ENCODE peak calls at places on chromosomes 4 and X, in eight cellular contexts. One of them, this sample, is unnamed.
A peak's percentile ranks its signal among the peaks of the same experiment; 100 is the strongest.

GRCh38 chr4:74109894-74110605 is 11.1 kb upstream of the CXCL2 start:
- DNase-seq in ELR: peak; percentile 97
- DNase-seq in omental fat pad: no peak
- DNase-seq in GM13976: no peak
- DNase-seq in GM12891: no peak
- DNase-seq in activated naive CD4-positive, alpha-beta T cell: no peak
- DNase-seq in activated T-helper 1 cell treated with Interleukin-2 at 50 U/mL for 16 hours: no peak
- DNase-seq in GM23248: peak; percentile 97
- DNase-seq in this sample: no peak

GRCh38 chrX:103063918-103064434 is at the start of gene BEX1:
- DNase-seq in omental fat pad: no peak
- DNase-seq in ELR: peak; percentile 84
- DNase-seq in activated T-helper 1 cell treated with Interleukin-2 at 50 U/mL for 16 hours: no peak
- DNase-seq in GM12891: no peak
- DNase-seq in GM23248: peak; percentile 69
- DNase-seq in GM13976: no peak
- DNase-seq in activated naive CD4-positive, alpha-beta T cell: no peak
- DNase-seq in this sample: no peak

GRCh38 chr4:120850048-120850599 is 72.4 kb downstream of the PRDM5 start:
- DNase-seq in GM12891: no peak
- DNase-seq in omental fat pad: no peak
- DNase-seq in activated T-helper 1 cell treated with Interleukin-2 at 50 U/mL for 16 hours: no peak
- DNase-seq in activated naive CD4-positive, alpha-beta T cell: no peak
- DNase-seq in GM23248: peak; percentile 59
- DNase-seq in ELR: peak; percentile 52
- DNase-seq in GM13976: no peak
- DNase-seq in this sample: no peak

GRCh38 chrX:76253432-76253831 is 80.6 kb downstream of the PBDC1 start:
- DNase-seq in GM23248: peak; percentile 38
- DNase-seq in GM12891: peak; percentile 1
- DNase-seq in ELR: peak; percentile 41
- DNase-seq in activated naive CD4-positive, alpha-beta T cell: no peak
- DNase-seq in GM13976: peak; percentile 32
- DNase-seq in omental fat pad: no peak
- DNase-seq in activated T-helper 1 cell treated with Interleukin-2 at 50 U/mL for 16 hours: peak; percentile 2
- DNase-seq in this sample: no peak

GRCh38 chr4:72432282-72432681 is 136.7 kb downstream of the ADAMTS3 start:
- DNase-seq in GM12891: no peak
- DNase-seq in GM23248: peak; percentile 15
- DNase-seq in omental fat pad: no peak
- DNase-seq in activated T-helper 1 cell treated with Interleukin-2 at 50 U/mL for 16 hours: no peak
- DNase-seq in activated naive CD4-positive, alpha-beta T cell: no peak
- DNase-seq in GM13976: no peak
- DNase-seq in ELR: no peak
- DNase-seq in this sample: no peak

GRCh38 chrX:19888419-19888879 is 1.0 kb upstream of the SH3KBP1 start:
- DNase-seq in GM23248: peak; percentile 80
- DNase-seq in GM12891: no peak
- DNase-seq in activated naive CD4-positive, alpha-beta T cell: no peak
- DNase-seq in GM13976: peak; percentile 52
- DNase-seq in activated T-helper 1 cell treated with Interleukin-2 at 50 U/mL for 16 hours: no peak
- DNase-seq in ELR: peak; percentile 82
- DNase-seq in omental fat pad: no peak
- DNase-seq in this sample: no peak

GRCh38 chrX:5042563-5042962 is 1186.1 kb downstream of the NLGN4X start:
- DNase-seq in GM12891: no peak
- DNase-seq in ELR: no peak
- DNase-seq in GM23248: no peak
- DNase-seq in activated T-helper 1 cell treated with Interleukin-2 at 50 U/mL for 16 hours: no peak
- DNase-seq in GM13976: no peak
- DNase-seq in activated naive CD4-positive, alpha-beta T cell: no peak
- DNase-seq in omental fat pad: no peak
- DNase-seq in this sample: no peak

GRCh38 chr4:124903995-124904722 is 191.6 kb upstream of the ANKRD50 start:
- DNase-seq in GM13976: no peak
- DNase-seq in activated T-helper 1 cell treated with Interleukin-2 at 50 U/mL for 16 hours: no peak
- DNase-seq in ELR: peak; percentile 51
- DNase-seq in GM23248: peak; percentile 66
- DNase-seq in omental fat pad: no peak
- DNase-seq in activated naive CD4-positive, alpha-beta T cell: no peak
- DNase-seq in GM12891: no peak
- DNase-seq in this sample: no peak

GRCh38 chr4:183601381-183601780 is 57.6 kb downstream of the RWDD4 start:
- DNase-seq in omental fat pad: no peak
- DNase-seq in GM23248: no peak
- DNase-seq in activated naive CD4-positive, alpha-beta T cell: no peak
- DNase-seq in activated T-helper 1 cell treated with Interleukin-2 at 50 U/mL for 16 hours: no peak
- DNase-seq in ELR: no peak
- DNase-seq in GM12891: no peak
- DNase-seq in GM13976: no peak
- DNase-seq in this sample: no peak

GRCh38 chr4:77073106-77073858 is 2.5 kb downstream of the CCNI start:
- DNase-seq in GM23248: peak; percentile 60
- DNase-seq in ELR: peak; percentile 22
- DNase-seq in activated T-helper 1 cell treated with Interleukin-2 at 50 U/mL for 16 hours: no peak
- DNase-seq in activated naive CD4-positive, alpha-beta T cell: no peak
- DNase-seq in omental fat pad: no peak
- DNase-seq in GM12891: no peak
- DNase-seq in GM13976: no peak
- DNase-seq in this sample: no peak

GRCh38 chr4:124873361-124874171 is 161.0 kb upstream of the ANKRD50 start:
- DNase-seq in omental fat pad: no peak
- DNase-seq in activated T-helper 1 cell treated with Interleukin-2 at 50 U/mL for 16 hours: no peak
- DNase-seq in GM13976: no peak
- DNase-seq in GM12891: no peak
- DNase-seq in activated naive CD4-positive, alpha-beta T cell: no peak
- DNase-seq in GM23248: no peak
- DNase-seq in ELR: no peak
- DNase-seq in this sample: no peak

GRCh38 chrX:69128573-69128972 is 36.7 kb downstream of the PJA1 start:
- DNase-seq in activated naive CD4-positive, alpha-beta T cell: no peak
- DNase-seq in ELR: peak; percentile 33
- DNase-seq in activated T-helper 1 cell treated with Interleukin-2 at 50 U/mL for 16 hours: no peak
- DNase-seq in GM13976: no peak
- DNase-seq in omental fat pad: no peak
- DNase-seq in GM12891: no peak
- DNase-seq in GM23248: peak; percentile 58
- DNase-seq in this sample: no peak

GRCh38 chr4:18049446-18049845 is 27.9 kb upstream of the LCORL start:
- DNase-seq in activated naive CD4-positive, alpha-beta T cell: no peak
- DNase-seq in GM12891: no peak
- DNase-seq in activated T-helper 1 cell treated with Interleukin-2 at 50 U/mL for 16 hours: no peak
- DNase-seq in ELR: peak; percentile 8
- DNase-seq in GM13976: no peak
- DNase-seq in GM23248: no peak
- DNase-seq in omental fat pad: no peak
- DNase-seq in this sample: no peak

GRCh38 chrX:9995855-9996339 is 28.7 kb downstream of the CLDN34 start:
- DNase-seq in GM12891: no peak
- DNase-seq in ELR: peak; percentile 82
- DNase-seq in activated naive CD4-positive, alpha-beta T cell: peak; percentile 64
- DNase-seq in GM23248: peak; percentile 85
- DNase-seq in omental fat pad: peak; percentile 91
- DNase-seq in activated T-helper 1 cell treated with Interleukin-2 at 50 U/mL for 16 hours: peak; percentile 65
- DNase-seq in GM13976: peak; percentile 74
- DNase-seq in this sample: peak; percentile 69

GRCh38 chr4:83535945-83536648 is at the start of gene GPAT3:
- DNase-seq in activated naive CD4-positive, alpha-beta T cell: peak; percentile 3
- DNase-seq in GM13976: peak; percentile 56
- DNase-seq in activated T-helper 1 cell treated with Interleukin-2 at 50 U/mL for 16 hours: peak; percentile 53
- DNase-seq in omental fat pad: peak; percentile 54
- DNase-seq in GM12891: peak; percentile 52
- DNase-seq in GM23248: peak; percentile 86
- DNase-seq in ELR: peak; percentile 80
- DNase-seq in this sample: peak; percentile 39

GRCh38 chr4:16626945-16627344 is 271.5 kb downstream of the LDB2 start:
- DNase-seq in GM13976: no peak
- DNase-seq in GM12891: no peak
- DNase-seq in activated naive CD4-positive, alpha-beta T cell: no peak
- DNase-seq in ELR: peak; percentile 94
- DNase-seq in activated T-helper 1 cell treated with Interleukin-2 at 50 U/mL for 16 hours: no peak
- DNase-seq in omental fat pad: peak; percentile 31
- DNase-seq in GM23248: peak; percentile 96
- DNase-seq in this sample: no peak

GRCh38 chr4:139835006-139835405 is 169.4 kb downstream of the MGST2 start:
- DNase-seq in GM23248: no peak
- DNase-seq in ELR: no peak
- DNase-seq in GM12891: no peak
- DNase-seq in omental fat pad: no peak
- DNase-seq in activated T-helper 1 cell treated with Interleukin-2 at 50 U/mL for 16 hours: no peak
- DNase-seq in GM13976: no peak
- DNase-seq in activated naive CD4-positive, alpha-beta T cell: no peak
- DNase-seq in this sample: no peak

GRCh38 chrX:88991583-88992132 is 244.6 kb downstream of the CPXCR1 start:
- DNase-seq in activated naive CD4-positive, alpha-beta T cell: no peak
- DNase-seq in activated T-helper 1 cell treated with Interleukin-2 at 50 U/mL for 16 hours: no peak
- DNase-seq in GM13976: no peak
- DNase-seq in GM23248: no peak
- DNase-seq in ELR: no peak
- DNase-seq in GM12891: no peak
- DNase-seq in omental fat pad: no peak
- DNase-seq in this sample: no peak

GRCh38 chr4:1200425-1201035 is 28.1 kb upstream of the SPON2 start:
- DNase-seq in GM23248: peak; percentile 91
- DNase-seq in GM13976: no peak
- DNase-seq in activated naive CD4-positive, alpha-beta T cell: no peak
- DNase-seq in ELR: peak; percentile 89
- DNase-seq in omental fat pad: peak; percentile 22
- DNase-seq in activated T-helper 1 cell treated with Interleukin-2 at 50 U/mL for 16 hours: no peak
- DNase-seq in GM12891: peak; percentile 37
- DNase-seq in this sample: no peak

GRCh38 chrX:44843318-44843702 is 511 bp upstream of the DUSP21 start:
- DNase-seq in GM23248: peak; percentile 5
- DNase-seq in activated T-helper 1 cell treated with Interleukin-2 at 50 U/mL for 16 hours: no peak
- DNase-seq in omental fat pad: no peak
- DNase-seq in activated naive CD4-positive, alpha-beta T cell: no peak
- DNase-seq in GM13976: no peak
- DNase-seq in ELR: peak; percentile 43
- DNase-seq in GM12891: no peak
- DNase-seq in this sample: no peak

GRCh38 chrX:55487143-55487542 is 2.5 kb downstream of the USP51 start:
- DNase-seq in omental fat pad: no peak
- DNase-seq in activated T-helper 1 cell treated with Interleukin-2 at 50 U/mL for 16 hours: no peak
- DNase-seq in GM12891: no peak
- DNase-seq in GM13976: no peak
- DNase-seq in activated naive CD4-positive, alpha-beta T cell: no peak
- DNase-seq in GM23248: no peak
- DNase-seq in ELR: no peak
- DNase-seq in this sample: no peak

GRCh38 chrX:45952030-45952429 is 593.2 kb downstream of the ZNF674 start:
- DNase-seq in ELR: peak; percentile 1
- DNase-seq in activated T-helper 1 cell treated with Interleukin-2 at 50 U/mL for 16 hours: no peak
- DNase-seq in activated naive CD4-positive, alpha-beta T cell: no peak
- DNase-seq in omental fat pad: no peak
- DNase-seq in GM13976: no peak
- DNase-seq in GM23248: no peak
- DNase-seq in GM12891: no peak
- DNase-seq in this sample: no peak

GRCh38 chr4:135194477-135194876 is 992.9 kb upstream of the PABPC4L start:
- DNase-seq in ELR: no peak
- DNase-seq in activated naive CD4-positive, alpha-beta T cell: no peak
- DNase-seq in omental fat pad: no peak
- DNase-seq in GM23248: no peak
- DNase-seq in activated T-helper 1 cell treated with Interleukin-2 at 50 U/mL for 16 hours: no peak
- DNase-seq in GM12891: no peak
- DNase-seq in GM13976: no peak
- DNase-seq in this sample: no peak

GRCh38 chr4:163332526-163333405 is at the start of gene NPY1R:
- DNase-seq in ELR: peak; percentile 76
- DNase-seq in activated T-helper 1 cell treated with Interleukin-2 at 50 U/mL for 16 hours: no peak
- DNase-seq in GM13976: peak; percentile 65
- DNase-seq in omental fat pad: no peak
- DNase-seq in activated naive CD4-positive, alpha-beta T cell: no peak
- DNase-seq in GM12891: peak; percentile 37
- DNase-seq in GM23248: peak; percentile 87
- DNase-seq in this sample: no peak

GRCh38 chrX:121579016-121579760 is 531.8 kb downstream of the GLUD2 start:
- DNase-seq in omental fat pad: no peak
- DNase-seq in GM13976: no peak
- DNase-seq in GM12891: no peak
- DNase-seq in GM23248: peak; percentile 36
- DNase-seq in ELR: no peak
- DNase-seq in activated naive CD4-positive, alpha-beta T cell: no peak
- DNase-seq in activated T-helper 1 cell treated with Interleukin-2 at 50 U/mL for 16 hours: no peak
- DNase-seq in this sample: no peak

GRCh38 chrX:23515028-23515427 is 152.3 kb upstream of the PRDX4 start:
- DNase-seq in GM23248: no peak
- DNase-seq in GM13976: no peak
- DNase-seq in activated naive CD4-positive, alpha-beta T cell: no peak
- DNase-seq in omental fat pad: no peak
- DNase-seq in GM12891: no peak
- DNase-seq in activated T-helper 1 cell treated with Interleukin-2 at 50 U/mL for 16 hours: no peak
- DNase-seq in ELR: no peak
- DNase-seq in this sample: no peak

GRCh38 chr4:1464581-1465171 is 58.4 kb upstream of the NKX1-1 start:
- DNase-seq in GM12891: no peak
- DNase-seq in GM13976: no peak
- DNase-seq in GM23248: no peak
- DNase-seq in ELR: no peak
- DNase-seq in omental fat pad: no peak
- DNase-seq in activated T-helper 1 cell treated with Interleukin-2 at 50 U/mL for 16 hours: no peak
- DNase-seq in activated naive CD4-positive, alpha-beta T cell: no peak
- DNase-seq in this sample: peak; percentile 10

GRCh38 chrX:114611018-114611619 is 27.2 kb downstream of the HTR2C start:
- DNase-seq in activated T-helper 1 cell treated with Interleukin-2 at 50 U/mL for 16 hours: no peak
- DNase-seq in GM23248: peak; percentile 42
- DNase-seq in GM12891: no peak
- DNase-seq in omental fat pad: no peak
- DNase-seq in ELR: peak; percentile 32
- DNase-seq in GM13976: peak; percentile 41
- DNase-seq in activated naive CD4-positive, alpha-beta T cell: no peak
- DNase-seq in this sample: no peak

GRCh38 chr4:183344523-183345255 is 22.5 kb upstream of the CLDN24 start:
- DNase-seq in GM13976: no peak
- DNase-seq in activated T-helper 1 cell treated with Interleukin-2 at 50 U/mL for 16 hours: no peak
- DNase-seq in activated naive CD4-positive, alpha-beta T cell: no peak
- DNase-seq in ELR: no peak
- DNase-seq in GM23248: no peak
- DNase-seq in GM12891: no peak
- DNase-seq in omental fat pad: no peak
- DNase-seq in this sample: no peak

GRCh38 chr4:48454591-48454990 is 28.6 kb upstream of the SLC10A4 start:
- DNase-seq in GM12891: no peak
- DNase-seq in ELR: no peak
- DNase-seq in activated T-helper 1 cell treated with Interleukin-2 at 50 U/mL for 16 hours: no peak
- DNase-seq in GM23248: no peak
- DNase-seq in omental fat pad: no peak
- DNase-seq in activated naive CD4-positive, alpha-beta T cell: no peak
- DNase-seq in GM13976: no peak
- DNase-seq in this sample: no peak

This sample was measured in natural killer cell.